ENCODE peak calls at places on chromosomes 5 and 9, in five cellular contexts. One of them, this sample, is unnamed.

GRCh38 chr5:29382735-29383280 is 1810.7 kb upstream of the CDH6 start:
- DNase-seq in neural progenitor cell: no peak
- DNase-seq in skeletal muscle cell: no peak
- DNase-seq in CD8-positive, alpha-beta T cell: no peak
- DNase-seq in adrenal gland: no peak
- DNase-seq in this sample: no peak

GRCh38 chr9:84339951-84340350 is 607 bp downstream of the SLC28A3 start:
- DNase-seq in neural progenitor cell: peak
- DNase-seq in skeletal muscle cell: no peak
- DNase-seq in CD8-positive, alpha-beta T cell: no peak
- DNase-seq in adrenal gland: no peak
- DNase-seq in this sample: no peak

GRCh38 chr5:35031276-35031675 is 16.5 kb downstream of the AGXT2 start:
- DNase-seq in neural progenitor cell: no peak
- DNase-seq in skeletal muscle cell: no peak
- DNase-seq in CD8-positive, alpha-beta T cell: no peak
- DNase-seq in adrenal gland: no peak
- DNase-seq in this sample: no peak

GRCh38 chr5:79834420-79835219 is 145.0 kb downstream of the CMYA5 start:
- DNase-seq in neural progenitor cell: no peak
- DNase-seq in skeletal muscle cell: no peak
- DNase-seq in CD8-positive, alpha-beta T cell: no peak
- DNase-seq in adrenal gland: peak
- DNase-seq in this sample: no peak

GRCh38 chr5:121366515-121366914 is 485.2 kb upstream of the FTMT start:
- DNase-seq in neural progenitor cell: no peak
- DNase-seq in skeletal muscle cell: peak
- DNase-seq in CD8-positive, alpha-beta T cell: no peak
- DNase-seq in adrenal gland: no peak
- DNase-seq in this sample: peak

GRCh38 chr9:26313108-26313507 is 579.5 kb downstream of the CAAP1 start:
- DNase-seq in neural progenitor cell: no peak
- DNase-seq in skeletal muscle cell: no peak
- DNase-seq in CD8-positive, alpha-beta T cell: no peak
- DNase-seq in adrenal gland: no peak
- DNase-seq in this sample: no peak

GRCh38 chr9:92774274-92774673 is 9.6 kb upstream of the BICD2 start:
- DNase-seq in neural progenitor cell: no peak
- DNase-seq in skeletal muscle cell: peak
- DNase-seq in CD8-positive, alpha-beta T cell: no peak
- DNase-seq in adrenal gland: no peak
- DNase-seq in this sample: peak

GRCh38 chr5:121199238-121199999 is 652.3 kb upstream of the FTMT start:
- DNase-seq in neural progenitor cell: no peak
- DNase-seq in skeletal muscle cell: peak
- DNase-seq in CD8-positive, alpha-beta T cell: no peak
- DNase-seq in adrenal gland: no peak
- DNase-seq in this sample: peak

GRCh38 chr9:89996717-89997116 is 391.9 kb downstream of the GADD45G start:
- DNase-seq in neural progenitor cell: no peak
- DNase-seq in skeletal muscle cell: no peak
- DNase-seq in CD8-positive, alpha-beta T cell: no peak
- DNase-seq in adrenal gland: peak
- DNase-seq in this sample: no peak

GRCh38 chr9:120579750-120580590 is at the start of gene CDK5RAP2:
- DNase-seq in neural progenitor cell: peak
- DNase-seq in skeletal muscle cell: peak
- DNase-seq in CD8-positive, alpha-beta T cell: peak
- DNase-seq in adrenal gland: peak
- DNase-seq in this sample: peak

GRCh38 chr5:96752341-96753016 is 55.3 kb downstream of the ERAP1 start:
- DNase-seq in neural progenitor cell: peak
- DNase-seq in skeletal muscle cell: no peak
- DNase-seq in CD8-positive, alpha-beta T cell: no peak
- DNase-seq in adrenal gland: no peak
- DNase-seq in this sample: peak

GRCh38 chr9:4193391-4193790 is 106.5 kb downstream of the GLIS3 start:
- DNase-seq in neural progenitor cell: no peak
- DNase-seq in skeletal muscle cell: no peak
- DNase-seq in CD8-positive, alpha-beta T cell: no peak
- DNase-seq in adrenal gland: no peak
- DNase-seq in this sample: no peak

GRCh38 chr9:87749335-87750035 is 23.6 kb downstream of the CTSL start:
- DNase-seq in neural progenitor cell: no peak
- DNase-seq in skeletal muscle cell: no peak
- DNase-seq in CD8-positive, alpha-beta T cell: no peak
- DNase-seq in adrenal gland: no peak
- DNase-seq in this sample: no peak

GRCh38 chr5:144428326-144428725 is 257.7 kb downstream of the KCTD16 start:
- DNase-seq in neural progenitor cell: no peak
- DNase-seq in skeletal muscle cell: no peak
- DNase-seq in CD8-positive, alpha-beta T cell: no peak
- DNase-seq in adrenal gland: no peak
- DNase-seq in this sample: no peak

GRCh38 chr5:179131886-179132585 is 71.9 kb downstream of the ZNF354C start:
- DNase-seq in neural progenitor cell: no peak
- DNase-seq in skeletal muscle cell: no peak
- DNase-seq in CD8-positive, alpha-beta T cell: no peak
- DNase-seq in adrenal gland: no peak
- DNase-seq in this sample: no peak

GRCh38 chr5:1641041-1641440 is 117.3 kb upstream of the LPCAT1 start:
- DNase-seq in neural progenitor cell: no peak
- DNase-seq in skeletal muscle cell: no peak
- DNase-seq in CD8-positive, alpha-beta T cell: no peak
- DNase-seq in adrenal gland: no peak
- DNase-seq in this sample: no peak

GRCh38 chr9:124467410-124468060 is 17.3 kb downstream of the ADGRD2 start:
- DNase-seq in neural progenitor cell: no peak
- DNase-seq in skeletal muscle cell: no peak
- DNase-seq in CD8-positive, alpha-beta T cell: no peak
- DNase-seq in adrenal gland: peak
- DNase-seq in this sample: no peak

GRCh38 chr5:25553082-25553481 is 908.3 kb upstream of the CDH10 start:
- DNase-seq in neural progenitor cell: no peak
- DNase-seq in skeletal muscle cell: no peak
- DNase-seq in CD8-positive, alpha-beta T cell: no peak
- DNase-seq in adrenal gland: no peak
- DNase-seq in this sample: no peak

GRCh38 chr9:133584167-133584558 is 25.0 kb downstream of the FAM163B start:
- DNase-seq in neural progenitor cell: no peak
- DNase-seq in skeletal muscle cell: no peak
- DNase-seq in CD8-positive, alpha-beta T cell: no peak
- DNase-seq in adrenal gland: no peak
- DNase-seq in this sample: no peak

GRCh38 chr5:43204958-43205357 is 12.9 kb downstream of the NIM1K start:
- DNase-seq in neural progenitor cell: no peak
- DNase-seq in skeletal muscle cell: no peak
- DNase-seq in CD8-positive, alpha-beta T cell: no peak
- DNase-seq in adrenal gland: no peak
- DNase-seq in this sample: no peak

GRCh38 chr9:6845881-6846280 is 88.1 kb downstream of the KDM4C start:
- DNase-seq in neural progenitor cell: peak
- DNase-seq in skeletal muscle cell: no peak
- DNase-seq in CD8-positive, alpha-beta T cell: no peak
- DNase-seq in adrenal gland: no peak
- DNase-seq in this sample: no peak

GRCh38 chr5:108739376-108739775 is 8.3 kb upstream of the FER start:
- DNase-seq in neural progenitor cell: no peak
- DNase-seq in skeletal muscle cell: no peak
- DNase-seq in CD8-positive, alpha-beta T cell: no peak
- DNase-seq in adrenal gland: no peak
- DNase-seq in this sample: no peak

GRCh38 chr9:130287736-130288135 is 22.2 kb downstream of the HMCN2 start:
- DNase-seq in neural progenitor cell: no peak
- DNase-seq in skeletal muscle cell: no peak
- DNase-seq in CD8-positive, alpha-beta T cell: no peak
- DNase-seq in adrenal gland: no peak
- DNase-seq in this sample: no peak

This sample was measured in AG04450.